ENCODE peak calls at places on chromosomes 4 and X, in nine cellular contexts. J is CD8-positive, alpha-beta T cell; L is OCI-LY7; C is GM23338; Y is A673; V is colonic mucosa; D is aorta; Q is H9; B is CD8-positive, alpha-beta memory T cell. X is an unnamed sample.

GRCh38 chr4:106092361-106093040 is 197.2 kb downstream of the NPNT start:
- DNase-seq in C (no peak), V (no peak), D (no peak), Y (no peak), L (no peak), B (no peak), J (no peak), Q (no peak), X (no peak)

GRCh38 chrX:119692241-119693031 is 532 bp downstream of the SEPTIN6 start:
- DNase-seq in B (peak), L (peak), Y (peak), Q (peak), C (no peak), D (peak), J (peak), V (peak), X (peak)

GRCh38 chr4:7324651-7325121 is 110.0 kb downstream of the PSAPL1 start:
- DNase-seq in Q (no peak), V (no peak), B (no peak), J (peak), D (peak), L (no peak), C (peak), Y (no peak), X (peak)

GRCh38 chr4:104393649-104394048 is 101.0 kb downstream of the CXXC4 start:
- DNase-seq in V (no peak), L (no peak), D (no peak), J (no peak), C (no peak), B (no peak), Y (peak), Q (no peak), X (no peak)

GRCh38 chr4:24141836-24142235 is 252.0 kb upstream of the PPARGC1A start:
- DNase-seq in C (no peak), B (no peak), L (no peak), J (no peak), V (no peak), Q (no peak), D (no peak), Y (no peak), X (no peak)

GRCh38 chr4:173211838-173212237 is 43.2 kb downstream of the GALNT7 start:
- DNase-seq in Y (peak), D (no peak), C (no peak), Q (no peak), J (no peak), L (no peak), B (no peak), V (no peak), X (no peak)

GRCh38 chr4:31100551-31100950 is 380.4 kb downstream of the PCDH7 start:
- DNase-seq in D (no peak), L (no peak), Y (no peak), C (no peak), J (no peak), B (no peak), V (no peak), Q (no peak), X (no peak)

GRCh38 chr4:24857996-24858395 is 54.8 kb downstream of the CCDC149 start:
- DNase-seq in Q (no peak), D (peak), C (no peak), B (no peak), L (no peak), V (no peak), J (no peak), Y (no peak), X (no peak)

GRCh38 chr4:145808021-145808650 is 128.2 kb downstream of the C4orf51 start:
- DNase-seq in Y (peak), L (no peak), Q (peak), J (no peak), B (no peak), D (no peak), V (no peak), C (peak), X (no peak)

GRCh38 chr4:30720021-30720655 is at the start of gene PCDH7:
- DNase-seq in L (no peak), C (peak), J (no peak), V (peak), D (no peak), B (no peak), Q (peak), Y (peak), X (peak)

GRCh38 chrX:16786791-16787735 is 797 bp downstream of the TXLNG start:
- DNase-seq in V (no peak), L (peak), J (peak), Q (no peak), B (peak), D (peak), Y (no peak), C (peak), X (peak)

GRCh38 chrX:16113978-16114554 is 9.3 kb upstream of the GRPR start:
- DNase-seq in B (no peak), Q (no peak), L (peak), Y (no peak), V (no peak), C (no peak), D (no peak), J (no peak), X (no peak)

GRCh38 chr4:78638324-78639172 is 87.0 kb downstream of the ANXA3 start:
- DNase-seq in V (no peak), Y (no peak), Q (no peak), C (no peak), D (no peak), L (peak), J (no peak), B (no peak), X (no peak)

GRCh38 chr4:7808752-7809151 is 130.9 kb downstream of the AFAP1 start:
- DNase-seq in L (no peak), V (no peak), D (no peak), Q (no peak), C (no peak), Y (no peak), B (no peak), J (no peak), X (no peak)

GRCh38 chr4:107213410-107213809 is 177.3 kb upstream of the DKK2 start:
- DNase-seq in C (no peak), Q (no peak), V (no peak), B (no peak), L (no peak), J (no peak), D (no peak), Y (no peak), X (no peak)

GRCh38 chr4:123564758-123565346 is 168.3 kb downstream of the SPRY1 start:
- DNase-seq in J (peak), B (peak), Y (peak), Q (peak), D (no peak), V (peak), L (peak), C (peak), X (peak)

GRCh38 chr4:2047031-2047660 is 12.0 kb upstream of the NAT8L start:
- DNase-seq in V (no peak), Q (peak), C (no peak), B (no peak), L (no peak), D (no peak), J (no peak), Y (no peak), X (no peak)

GRCh38 chrX:111460612-111461011 is 48.6 kb upstream of the DCX start:
- DNase-seq in J (no peak), Q (no peak), V (no peak), C (no peak), Y (no peak), B (no peak), D (no peak), L (no peak), X (no peak)

GRCh38 chr4:4524364-4524763 is 17.5 kb downstream of the STX18 start:
- DNase-seq in Q (peak), Y (peak), L (peak), V (no peak), D (no peak), C (peak), B (peak), J (peak), X (no peak)

GRCh38 chr4:178196751-178197150 is 754.5 kb upstream of the AGA start:
- DNase-seq in B (no peak), J (no peak), L (no peak), Y (no peak), C (no peak), Q (no peak), V (no peak), D (no peak), X (no peak)

GRCh38 chr4:145956288-145956890 is 17.8 kb upstream of the ZNF827 start:
- DNase-seq in C (peak), D (no peak), V (peak), Q (peak), L (peak), B (peak), J (peak), Y (peak), X (no peak)

GRCh38 chr4:19381068-19381467 is 870.6 kb upstream of the SLIT2 start:
- DNase-seq in D (no peak), B (no peak), L (no peak), Q (no peak), V (no peak), Y (no peak), J (no peak), C (no peak), X (no peak)

GRCh38 chrX:10158279-10158939 is 1.6 kb downstream of the CLCN4 start:
- DNase-seq in Y (peak), Q (peak), B (no peak), L (peak), C (peak), D (peak), J (no peak), V (no peak), X (peak)

GRCh38 chrX:40402771-40403533 is 177.8 kb upstream of the ATP6AP2 start:
- DNase-seq in L (no peak), Y (peak), B (no peak), Q (no peak), D (peak), C (no peak), J (no peak), V (peak), X (no peak)

GRCh38 chr4:41319553-41319952 is 62.8 kb downstream of the UCHL1 start:
- DNase-seq in Q (no peak), D (no peak), L (no peak), C (no peak), B (no peak), J (no peak), Y (no peak), V (no peak), X (no peak)

GRCh38 chrX:82335772-82336171 is 1133.9 kb downstream of the SH3BGRL start:
- DNase-seq in V (no peak), D (no peak), C (no peak), Y (no peak), J (no peak), Q (no peak), L (no peak), B (no peak), X (no peak)

GRCh38 chrX:15854080-15854655 is 445 bp downstream of the AP1S2 start:
- DNase-seq in B (peak), Q (peak), L (peak), D (peak), J (peak), C (peak), Y (peak), V (peak), X (peak)

GRCh38 chr4:83772680-83773079 is 236.8 kb downstream of the GPAT3 start:
- DNase-seq in B (no peak), C (peak), L (no peak), Q (no peak), J (no peak), Y (peak), V (no peak), D (no peak), X (no peak)

GRCh38 chr4:45347056-45347455 is 620.7 kb upstream of the GNPDA2 start:
- DNase-seq in C (peak), Y (peak), Q (no peak), V (no peak), L (no peak), J (no peak), B (no peak), D (no peak), X (no peak)

GRCh38 chr4:1928356-1929235 is 57.4 kb downstream of the NSD2 start:
- DNase-seq in B (no peak), C (no peak), L (no peak), V (no peak), J (no peak), D (no peak), Q (no peak), Y (peak), X (no peak)

GRCh38 chrX:67582436-67582835 is 38.6 kb downstream of the AR start:
- DNase-seq in Q (no peak), V (no peak), D (no peak), J (no peak), C (no peak), Y (no peak), L (no peak), B (no peak), X (no peak)

GRCh38 chr4:103410401-103410800 is 212.3 kb upstream of the CENPE start:
- DNase-seq in L (no peak), V (no peak), C (no peak), Y (no peak), J (no peak), B (no peak), Q (no peak), D (no peak), X (no peak)

GRCh38 chr4:7361256-7361655 is 73.5 kb downstream of the PSAPL1 start:
- DNase-seq in V (peak), J (no peak), D (no peak), B (no peak), Q (no peak), Y (no peak), C (no peak), L (no peak), X (peak)

GRCh38 chr4:1249148-1249730 is 309 bp upstream of the CTBP1 start:
- DNase-seq in J (peak), D (peak), V (peak), Y (peak), L (peak), B (peak), C (peak), Q (peak), X (peak)

GRCh38 chrX:3527166-3527565 is 180.7 kb upstream of the MXRA5 start:
- DNase-seq in C (no peak), D (no peak), Q (no peak), B (no peak), L (no peak), V (no peak), Y (no peak), J (no peak), X (no peak)

DNA sequence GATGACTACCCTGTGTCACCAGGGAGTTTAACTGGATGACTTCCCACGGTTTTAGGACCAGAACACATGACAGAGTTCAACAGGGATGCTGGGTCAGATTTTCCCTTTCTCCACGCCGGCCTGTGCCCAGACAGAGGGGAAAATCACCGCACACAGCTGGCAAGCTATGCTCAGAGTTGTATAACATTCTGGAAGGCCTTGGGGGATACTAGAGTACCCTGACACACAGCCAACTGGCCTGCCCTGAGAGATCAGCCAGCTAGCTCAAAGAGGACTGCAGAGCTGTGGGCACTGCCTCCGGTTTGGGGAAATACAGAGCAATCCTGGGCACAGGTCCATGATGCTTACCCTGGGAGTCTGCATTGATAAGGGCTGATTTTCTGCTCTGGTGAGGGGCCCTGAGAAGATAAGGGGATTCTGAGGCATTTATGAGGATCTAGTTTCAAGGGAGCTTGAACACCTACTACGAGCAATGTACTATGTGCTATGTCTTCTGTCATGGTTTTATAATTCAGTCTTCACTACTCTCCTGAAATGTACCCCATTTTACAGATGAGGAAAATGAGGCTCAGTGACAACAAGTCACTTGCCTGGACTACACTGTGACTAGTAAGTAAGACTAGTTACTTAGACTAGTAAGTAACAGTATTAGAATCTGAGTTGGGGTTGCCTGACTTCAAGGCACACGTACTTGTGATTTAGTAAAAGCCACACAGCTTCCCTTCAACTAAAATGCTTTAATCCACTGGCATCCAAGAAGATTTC is 14.7 kb downstream of the C4orf54 start:
- DNase-seq in J (no peak), L (no peak), Y (no peak), V (no peak), Q (no peak), B (no peak), C (no peak), D (peak), X (peak)
- H3K27ac ChIP-seq in J (no peak), L (no peak), Y (no peak), V (no peak), Q (no peak), B (no peak), C (no peak), D (no peak), X (peak)

DNA sequence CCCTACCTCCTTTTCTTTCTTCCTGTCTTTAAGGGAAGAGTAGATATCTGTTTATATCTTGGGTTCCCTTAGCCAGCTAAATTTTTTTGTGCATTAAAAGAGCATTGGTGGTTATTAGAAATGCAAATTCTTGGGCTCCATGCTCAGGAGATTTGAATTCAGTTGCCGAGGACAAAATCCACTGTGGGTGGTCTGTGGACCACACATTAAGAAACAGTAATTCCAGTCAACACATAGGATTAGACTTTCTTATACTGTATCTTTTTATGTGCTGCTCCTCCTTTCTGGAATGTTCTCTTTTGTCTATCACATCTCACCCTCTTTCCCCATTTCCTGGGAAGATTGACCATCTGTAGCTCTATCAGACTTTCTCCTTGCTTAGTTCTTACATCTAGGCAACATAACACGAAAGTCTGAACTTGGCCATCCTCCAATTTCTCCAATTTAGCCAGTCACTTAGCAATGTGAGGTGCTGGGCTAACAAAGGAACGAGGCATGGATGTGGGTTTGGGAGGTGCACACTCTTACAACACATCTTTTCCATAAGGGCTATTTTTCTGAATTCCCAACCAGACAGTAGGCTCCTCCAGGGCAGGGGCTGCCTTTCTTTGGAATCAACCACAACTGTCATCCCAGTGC is 5.3 kb upstream of the PDLIM3 start:
- DNase-seq in Q (no peak), L (no peak), B (no peak), D (no peak), V (no peak), J (no peak), Y (no peak), C (no peak), X (no peak)
- H3K27ac ChIP-seq in Q (no peak), L (no peak), B (no peak), D (peak), V (no peak), J (no peak), Y (no peak), C (no peak), X (peak)

DNA sequence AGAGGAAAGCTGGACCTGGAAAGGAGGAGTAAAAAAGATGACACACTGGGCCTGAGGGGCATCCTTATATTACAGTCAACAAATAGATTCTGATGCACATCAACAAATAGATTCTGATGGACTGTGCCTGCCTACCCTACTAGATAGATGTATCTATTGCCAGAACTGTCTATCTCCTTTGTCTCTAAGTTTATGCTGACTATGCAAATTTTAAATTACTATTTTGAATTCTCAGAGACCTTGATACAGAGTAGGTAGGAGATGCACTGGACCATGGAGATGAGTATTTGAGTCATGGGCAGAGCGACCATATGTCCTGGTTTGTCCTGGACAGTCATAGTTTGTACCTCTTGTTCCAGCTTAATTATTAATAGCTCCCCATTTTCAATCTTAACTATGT is 247.8 kb upstream of the PPP1R2C start:
- DNase-seq in C (no peak), B (no peak), Q (no peak), J (no peak), L (no peak), Y (no peak), V (no peak), D (no peak), X (no peak)
- H3K27ac ChIP-seq in C (no peak), B (no peak), Q (no peak), J (no peak), L (no peak), Y (no peak), V (no peak), D (no peak), X (no peak)

DNA sequence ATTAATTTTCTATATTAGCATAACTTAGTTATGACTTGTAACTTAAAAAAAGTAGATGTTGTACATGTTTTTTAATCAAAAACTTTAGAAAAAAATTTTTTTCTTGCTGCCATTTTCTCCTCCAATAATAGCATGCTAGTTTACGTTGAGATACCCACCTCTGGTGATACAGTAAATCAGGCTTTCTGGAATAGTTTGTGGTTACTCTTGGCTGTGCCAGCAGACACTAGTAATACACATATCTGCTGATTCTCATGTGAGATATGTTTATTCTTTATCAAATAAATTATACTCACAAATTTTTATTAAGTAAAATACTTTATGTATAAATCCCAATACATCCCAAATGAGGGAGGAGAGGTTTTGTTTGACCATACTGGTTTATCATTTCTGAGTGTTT is 117.3 kb downstream of the KLHL8 start:
- DNase-seq in D (no peak), Q (no peak), B (no peak), C (no peak), Y (no peak), V (no peak), L (no peak), J (no peak), X (no peak)
- H3K27ac ChIP-seq in D (peak), Q (no peak), B (no peak), C (no peak), Y (peak), V (peak), L (no peak), J (no peak), X (no peak)

X was measured in right cardiac atrium.